ENCODE peak calls at places on chromosomes 16 and 17, in four cellular contexts. One of them, this sample, is unnamed.

GRCh38 chr17:28579526-28579925 is 2.8 kb upstream of the ALDOC start:
- DNase-seq in AG10803: no peak
- DNase-seq in astrocyte of the spinal cord: no peak
- DNase-seq in NCI-H1436: no peak
- DNase-seq in this sample: no peak

GRCh38 chr16:28258571-28258970 is 33.8 kb upstream of the SBK1 start:
- DNase-seq in AG10803: peak; percentile 9
- DNase-seq in astrocyte of the spinal cord: peak; percentile 2
- DNase-seq in NCI-H1436: no peak
- DNase-seq in this sample: peak; percentile 40

GRCh38 chr17:49567871-49568694 is 7.6 kb upstream of the NXPH3 start:
- DNase-seq in AG10803: peak; percentile 71
- DNase-seq in astrocyte of the spinal cord: peak; percentile 73
- DNase-seq in NCI-H1436: peak; percentile 79
- DNase-seq in this sample: peak; percentile 80

GRCh38 chr17:40937384-40937819 is at the start of gene KRT23:
- DNase-seq in AG10803: no peak
- DNase-seq in astrocyte of the spinal cord: no peak
- DNase-seq in NCI-H1436: no peak
- DNase-seq in this sample: no peak

GRCh38 chr17:82156284-82156925 is 56.2 kb downstream of the CCDC57 start:
- DNase-seq in AG10803: no peak
- DNase-seq in astrocyte of the spinal cord: no peak
- DNase-seq in NCI-H1436: no peak
- DNase-seq in this sample: no peak

GRCh38 chr17:29732613-29733012 is 109.9 kb upstream of the CORO6 start:
- DNase-seq in AG10803: no peak
- DNase-seq in astrocyte of the spinal cord: no peak
- DNase-seq in NCI-H1436: no peak
- DNase-seq in this sample: peak; percentile 57

GRCh38 chr17:6603746-6604325 is 36.7 kb downstream of the KIAA0753 start:
- DNase-seq in AG10803: no peak
- DNase-seq in astrocyte of the spinal cord: no peak
- DNase-seq in NCI-H1436: peak; percentile 4
- DNase-seq in this sample: peak; percentile 63

GRCh38 chr17:57338257-57338919 is 82.1 kb downstream of the MSI2 start:
- DNase-seq in AG10803: no peak
- DNase-seq in astrocyte of the spinal cord: no peak
- DNase-seq in NCI-H1436: no peak
- DNase-seq in this sample: no peak

GRCh38 chr17:81241648-81242420 is 2.7 kb downstream of the NDUFAF8 start:
- DNase-seq in AG10803: peak; percentile 23
- DNase-seq in astrocyte of the spinal cord: peak; percentile 30
- DNase-seq in NCI-H1436: peak; percentile 70
- DNase-seq in this sample: peak; percentile 49

GRCh38 chr17:75723201-75723930 is 2.1 kb downstream of the ITGB4 start:
- DNase-seq in AG10803: no peak
- DNase-seq in astrocyte of the spinal cord: no peak
- DNase-seq in NCI-H1436: no peak
- DNase-seq in this sample: no peak